ENCODE peak calls at places on chromosome 2, in four cellular contexts. Z, N, H and V are unnamed samples.

GRCh38 chr2:37784071-37784758 is 112.8 kb upstream of the CDC42EP3 start:
- DNase-seq in Z (no peak), N (peak; percentile 61), H (no peak), V (no peak)

GRCh38 chr2:207692206-207693065 is 19.0 kb upstream of the CCNYL1 start:
- DNase-seq in Z (peak; percentile 20), N (peak; percentile 59), H (peak; percentile 36), V (no peak)

GRCh38 chr2:217901826-217902225 is 101.0 kb downstream of the TNS1 start:
- DNase-seq in Z (no peak), N (no peak), H (no peak), V (no peak)

GRCh38 chr2:193276988-193277387 is 1082.3 kb upstream of the TMEFF2 start:
- DNase-seq in Z (no peak), N (no peak), H (no peak), V (no peak)

GRCh38 chr2:41785623-41786022 is 262.2 kb upstream of the PKDCC start:
- DNase-seq in Z (no peak), N (no peak), H (no peak), V (no peak)

GRCh38 chr2:239936838-239937581 is 88.1 kb downstream of the NDUFA10 start:
- DNase-seq in Z (no peak), N (no peak), H (no peak), V (no peak)

GRCh38 chr2:9578475-9579235 is 23.0 kb upstream of the ADAM17 start:
- DNase-seq in Z (no peak), N (no peak), H (no peak), V (no peak)

GRCh38 chr2:100126172-100126571 is 16.2 kb downstream of the AFF3 start:
- DNase-seq in Z (no peak), N (no peak), H (no peak), V (no peak)

GRCh38 chr2:111537078-111537620 is 346.8 kb downstream of the ANAPC1 start:
- DNase-seq in Z (no peak), N (no peak), H (no peak), V (no peak)